ENCODE peak calls at places on chromosomes 5 and 9, in four cellular contexts. N, S, D and R are unnamed samples. For H3K27me3, the result is how much of the 10 kb centered on the place peaks cover.

GRCh38 chr9:72305102-72305546 is 59.9 kb downstream of the ZFAND5 start:
- DNase-seq in N (peak), S (peak), D (peak), R (peak)

GRCh38 chr5:24226492-24226891 is 418.3 kb downstream of the CDH10 start:
- DNase-seq in N (no peak), S (no peak), D (no peak), R (no peak)

GRCh38 chr5:14035859-14036440 is 91.5 kb upstream of the DNAH5 start:
- DNase-seq in N (no peak), S (peak), D (peak), R (no peak)

GRCh38 chr5:93151896-93152295 is 429.1 kb downstream of the NR2F1-AS1 start:
- DNase-seq in N (no peak), S (no peak), D (no peak), R (no peak)

GRCh38 chr9:108439967-108440366 is 415.8 kb downstream of the ACTL7B start:
- DNase-seq in N (no peak), S (peak), D (peak), R (no peak)

GRCh38 chr9:8961186-8961666 is 1161.6 kb upstream of the DMAC1 start:
- DNase-seq in N (no peak), S (no peak), D (no peak), R (no peak)

GRCh38 chr9:88738708-88739107 is 203.7 kb downstream of the NXNL2 start:
- DNase-seq in N (no peak), S (no peak), D (peak), R (no peak)

GRCh38 chr5:173973614-173973969 is 15.4 kb upstream of the C5orf47 start:
- DNase-seq in N (no peak), S (peak), D (no peak), R (no peak)

GRCh38 chr9:137316012-137316981 is 14.2 kb upstream of the NRARP start:
- DNase-seq in N (peak), S (peak), D (no peak), R (peak)

GRCh38 chr5:35919191-35919590 is 19.2 kb downstream of the CAPSL start:
- DNase-seq in N (no peak), S (peak), D (peak), R (no peak)

GRCh38 chr9:84857224-84857623 is 187.7 kb downstream of the NTRK2 start:
- DNase-seq in N (no peak), S (no peak), D (no peak), R (no peak)

GRCh38 chr9:137150485-137151060 is 11.6 kb downstream of the GRIN1 start:
- DNase-seq in N (no peak), S (peak), D (no peak), R (peak)

GRCh38 chr9:137479892-137480685 is 21.0 kb upstream of the NSMF start:
- DNase-seq in N (peak), S (no peak), D (no peak), R (no peak)

GRCh38 chr5:80864706-80865435 is 95.3 kb upstream of the RASGRF2 start:
- DNase-seq in N (no peak), S (peak), D (no peak), R (peak)

GRCh38 chr5:88486466-88486865 is 217.8 kb upstream of the TMEM161B start:
- DNase-seq in N (no peak), S (no peak), D (no peak), R (no peak)

GRCh38 chr9:105295151-105295550 is 50.7 kb downstream of the SLC44A1 start:
- DNase-seq in N (no peak), S (no peak), D (no peak), R (no peak)

GRCh38 chr9:121851641-121852091 is 200.2 kb downstream of the DAB2IP start:
- DNase-seq in N (no peak), S (no peak), D (no peak), R (no peak)

GRCh38 chr9:104094534-104095020 is 468 bp downstream of the SMC2 start:
- DNase-seq in N (no peak), S (peak), D (no peak), R (no peak)

GRCh38 chr5:42995152-42995751 is 44.9 kb downstream of the ANXA2R start:
- DNase-seq in N (no peak), S (no peak), D (peak), R (no peak)

GRCh38 chr5:80481019-80481893 is 6.6 kb upstream of the FAM151B start:
- DNase-seq in N (no peak), S (peak), D (peak), R (no peak)

GRCh38 chr9:116494815-116495634 is 192.1 kb upstream of the TRIM32 start:
- DNase-seq in N (no peak), S (peak), D (no peak), R (no peak)

GRCh38 chr5:95901676-95902646 is 59.7 kb downstream of the ELL2 start:
- DNase-seq in N (no peak), S (peak), D (peak), R (no peak)

GRCh38 chr9:81074261-81074660 is 615.1 kb downstream of the TLE1 start:
- DNase-seq in N (no peak), S (no peak), D (no peak), R (no peak)

GRCh38 chr9:124210697-124211096 is 47.1 kb upstream of the NEK6 start:
- DNase-seq in N (no peak), S (peak), D (peak), R (no peak)

GRCh38 chr5:58871648-58872242 is 288.9 kb downstream of the RAB3C start:
- DNase-seq in N (no peak), S (peak), D (peak), R (no peak)

GRCh38 chr5:137954131-137954879 is 65.0 kb downstream of the PKD2L2 start:
- DNase-seq in N (no peak), S (peak), D (peak), R (no peak)

GRCh38 chr5:54845567-54845941 is 139.8 kb downstream of the ESM1 start:
- DNase-seq in N (no peak), S (peak), D (peak), R (no peak)

GRCh38 chr9:135714242-135715055 is 12.5 kb downstream of the KCNT1 start:
- DNase-seq in N (no peak), S (no peak), D (no peak), R (no peak)

GRCh38 chr5:36276864-36277263 is 24.8 kb downstream of the RANBP3L start:
- DNase-seq in N (no peak), S (no peak), D (no peak), R (no peak)

GRCh38 chr9:35910613-35911488 is 1.6 kb downstream of the SPAAR start:
- DNase-seq in N (no peak), S (peak), D (peak), R (no peak)

GRCh38 chr5:147403659-147404640 is 105.9 kb downstream of the DPYSL3 start:
- DNase-seq in N (peak), S (peak), D (peak), R (peak)

GRCh38 chr5:73654171-73654811 is 28.3 kb downstream of the ARHGEF28 start:
- DNase-seq in N (no peak), S (peak), D (peak), R (peak)

GRCh38 chr5:16519435-16519834 is 53.8 kb upstream of the ZNF622 start:
- DNase-seq in N (no peak), S (no peak), D (no peak), R (no peak)

DNA sequence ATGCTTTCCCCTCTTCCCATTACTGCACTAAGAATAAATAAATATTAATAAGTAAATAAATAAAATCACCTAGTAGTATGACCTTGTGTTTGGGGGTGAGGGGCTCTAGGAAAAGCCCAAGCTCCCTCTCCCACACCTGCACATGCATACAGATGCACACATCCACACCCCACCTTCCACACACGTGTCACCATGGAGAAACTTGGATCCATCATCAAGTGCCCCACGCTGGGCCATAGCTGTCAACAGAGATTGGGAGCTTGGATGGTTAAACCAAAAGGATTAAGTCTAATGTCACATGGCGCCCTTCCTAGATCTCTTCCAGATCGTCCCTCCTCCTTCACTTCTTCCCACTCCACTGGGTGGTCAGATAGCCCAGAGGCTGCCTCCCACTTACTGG is 37.0 kb downstream of the TMEM215 start:
- DNase-seq in N (no peak), S (no peak), D (no peak), R (no peak)
- H3K27me3 ChIP-seq in N (under half), S (half or more), D (under half), R (under half)

GRCh38 chr5:31845351-31845750 is 206.4 kb downstream of the PDZD2 start:
- DNase-seq in N (no peak), S (no peak), D (no peak), R (no peak)
- H3K27me3 ChIP-seq in N (under half), S (under half), D (under half), R (under half)

DNA sequence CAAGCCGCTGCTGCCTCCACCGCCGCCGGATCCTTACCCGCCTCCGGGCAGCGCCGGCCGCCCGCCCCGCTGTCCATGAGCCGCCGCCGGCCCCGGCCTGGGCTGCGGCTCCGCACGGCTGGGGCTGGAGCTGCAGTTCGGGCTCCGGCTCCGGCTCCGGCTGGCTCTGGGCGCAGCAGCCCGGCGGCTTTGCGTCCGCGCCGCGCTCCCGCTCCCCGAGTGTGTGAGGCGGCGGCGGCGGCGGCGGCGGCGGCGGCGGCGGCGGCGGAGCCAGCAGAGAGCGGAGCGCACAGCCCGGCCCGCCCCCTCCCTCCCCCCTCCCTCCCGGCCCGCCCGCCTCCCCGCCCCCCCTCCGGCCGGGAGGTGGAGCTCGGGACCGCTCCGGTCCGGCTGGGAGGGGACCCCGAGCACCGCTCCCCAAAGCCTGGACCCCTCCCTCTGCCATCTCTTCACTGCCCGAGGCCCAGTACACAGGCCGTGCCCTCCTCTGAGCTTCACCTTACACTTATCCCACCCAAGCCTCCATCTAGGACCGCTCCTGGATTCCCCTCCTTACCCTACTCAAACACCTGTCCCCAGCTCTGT is at the start of gene PCDH1:
- DNase-seq in N (no peak), S (peak), D (peak), R (no peak)
- H3K27me3 ChIP-seq in N (half or more), S (under half), D (half or more), R (under half)

GRCh38 chr9:119117409-119117808 is 251.8 kb downstream of the BRINP1 start:
- DNase-seq in N (no peak), S (no peak), D (no peak), R (no peak)
- H3K27me3 ChIP-seq in N (under half), S (under half), D (under half), R (under half)

GRCh38 chr5:181212080-181212479 is 7.1 kb upstream of the TRIM7 start:
- DNase-seq in N (no peak), S (no peak), D (no peak), R (no peak)
- H3K27me3 ChIP-seq in N (under half), S (under half), D (under half), R (under half)

GRCh38 chr9:126206099-126206498 is 120.5 kb upstream of the MVB12B start:
- DNase-seq in N (no peak), S (no peak), D (no peak), R (no peak)

GRCh38 chr9:126208359-126208758 is 118.3 kb upstream of the MVB12B start:
- DNase-seq in N (no peak), S (no peak), D (no peak), R (no peak)

GRCh38 chr9:126207256-126207655 is 119.4 kb upstream of the MVB12B start:
- DNase-seq in N (no peak), S (no peak), D (no peak), R (no peak)

GRCh38 chr9:126215486-126215885 is 111.1 kb upstream of the MVB12B start:
- DNase-seq in N (no peak), S (no peak), D (no peak), R (no peak)

GRCh38 chr9:126211441-126212074 is 115.1 kb upstream of the MVB12B start:
- DNase-seq in N (no peak), S (no peak), D (no peak), R (no peak)
- H3K27me3 ChIP-seq in N (under half), S (under half), D (under half), R (under half)

GRCh38 chr5:135832941-135833340 is 1.5 kb upstream of the SLC25A48 start:
- DNase-seq in N (no peak), S (no peak), D (no peak), R (no peak)
- H3K27me3 ChIP-seq in N (under half), S (under half), D (under half), R (under half)

DNA sequence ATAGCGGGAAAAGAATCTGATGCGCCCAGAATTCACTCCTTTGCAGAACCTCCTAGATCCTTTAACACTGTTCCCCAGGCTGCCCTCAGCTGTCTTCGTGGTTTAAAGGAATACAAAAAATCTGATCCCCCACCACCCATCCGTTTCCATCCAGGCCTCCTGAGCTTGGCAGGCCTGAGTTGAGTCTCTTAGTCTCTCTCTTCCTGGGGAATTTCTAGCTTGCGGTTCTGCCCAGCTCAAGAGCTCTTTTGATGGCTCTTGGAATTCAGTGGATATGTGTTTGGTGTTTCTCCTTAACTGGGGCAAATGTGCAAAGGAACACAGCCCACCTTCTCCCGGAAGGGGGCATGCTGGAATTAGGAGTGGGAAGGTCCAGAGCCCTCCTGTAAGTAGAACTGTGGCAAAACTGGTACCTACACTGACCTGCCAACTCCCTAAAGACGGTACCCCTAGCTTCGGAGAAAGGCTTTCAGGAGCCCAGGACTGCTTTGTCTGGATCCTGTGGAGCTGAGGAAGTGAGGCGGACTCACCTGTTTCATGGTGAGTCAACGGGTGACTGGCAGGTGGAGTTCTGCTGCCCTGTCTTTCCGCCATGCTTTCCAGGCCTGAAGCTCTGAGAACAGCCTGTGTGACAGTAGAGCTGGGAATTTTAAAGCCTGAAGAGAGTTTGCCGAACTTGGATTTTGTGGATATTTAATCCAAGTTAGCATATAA is 1.8 kb downstream of the DMRT3 start:
- DNase-seq in N (no peak), S (no peak), D (no peak), R (no peak)
- H3K27me3 ChIP-seq in N (half or more), S (half or more), D (half or more), R (under half)

DNA sequence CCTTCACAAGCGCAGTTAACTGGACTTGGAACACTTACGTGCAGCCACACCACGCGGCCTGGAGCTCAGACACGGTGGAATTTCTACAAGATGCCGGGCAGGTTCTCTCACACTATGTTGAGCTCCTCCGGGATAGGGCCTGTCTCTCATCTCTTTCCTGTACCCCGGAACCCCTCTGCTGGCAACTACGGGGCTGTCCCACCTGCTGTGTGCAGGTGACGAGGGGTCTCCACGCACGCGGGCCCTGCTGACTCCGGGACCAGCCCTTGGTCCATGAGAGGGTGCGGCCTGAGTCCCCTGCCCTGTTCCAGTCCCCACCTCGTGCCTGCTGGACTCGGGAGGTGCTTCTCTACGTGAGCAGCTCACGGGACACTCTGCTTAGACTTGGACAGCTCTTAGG is 40.1 kb downstream of the SLC6A3 start:
- DNase-seq in N (no peak), S (no peak), D (no peak), R (no peak)
- H3K27me3 ChIP-seq in N (under half), S (under half), D (under half), R (under half)

GRCh38 chr9:134531251-134531970 is 110.2 kb upstream of the COL5A1 start:
- DNase-seq in N (no peak), S (no peak), D (no peak), R (no peak)

GRCh38 chr9:134526798-134527492 is 114.7 kb upstream of the COL5A1 start:
- DNase-seq in N (no peak), S (no peak), D (no peak), R (no peak)

GRCh38 chr9:134532084-134532483 is 109.5 kb upstream of the COL5A1 start:
- DNase-seq in N (no peak), S (no peak), D (no peak), R (no peak)

GRCh38 chr9:134533850-134534585 is 107.6 kb upstream of the COL5A1 start:
- DNase-seq in N (no peak), S (no peak), D (peak), R (no peak)

GRCh38 chr9:134530724-134531123 is 110.9 kb upstream of the COL5A1 start:
- DNase-seq in N (no peak), S (no peak), D (no peak), R (no peak)
- H3K27me3 ChIP-seq in N (under half), S (under half), D (under half), R (under half)